ENCODE peak calls at places on chromosomes 3 and 15, in five cellular contexts. N, Y, E, H and S are unnamed samples.

GRCh38 chr15:53512029-53512428 is 247.4 kb downstream of the WDR72 start:
- DNase-seq in N (no peak), Y (no peak), E (no peak), H (no peak), S (no peak)

GRCh38 chr3:153260681-153261080 is 98.7 kb downstream of the RAP2B start:
- DNase-seq in N (no peak), Y (no peak), E (no peak), H (no peak), S (no peak)

GRCh38 chr3:189096092-189096491 is 75.7 kb upstream of the TPRG1 start:
- DNase-seq in N (no peak), Y (no peak), E (no peak), H (no peak), S (no peak)

GRCh38 chr3:138329127-138329983 is at the start of gene NME9:
- DNase-seq in N (peak), Y (peak), E (peak), H (peak), S (peak)

GRCh38 chr3:175316799-175317198 is 457.7 kb downstream of the NAALADL2 start:
- DNase-seq in N (no peak), Y (no peak), E (no peak), H (no peak), S (no peak)

GRCh38 chr3:130827486-130827885 is 66.4 kb upstream of the ATP2C1 start:
- DNase-seq in N (no peak), Y (no peak), E (no peak), H (no peak), S (no peak)

GRCh38 chr3:45034612-45035252 is 8.6 kb downstream of the CLEC3B start:
- DNase-seq in N (no peak), Y (peak), E (no peak), H (no peak), S (no peak)

GRCh38 chr3:118909751-118910150 is 124.9 kb downstream of the IGSF11 start:
- DNase-seq in N (no peak), Y (no peak), E (no peak), H (no peak), S (peak)

GRCh38 chr3:160403796-160404510 is 4.5 kb downstream of the SMC4 start:
- DNase-seq in N (no peak), Y (no peak), E (peak), H (peak), S (no peak)

GRCh38 chr15:90994059-90994416 is 297 bp downstream of the PRC1 start:
- DNase-seq in N (no peak), Y (peak), E (no peak), H (peak), S (no peak)

GRCh38 chr3:53258600-53259426 is 3.0 kb upstream of the TKT start:
- DNase-seq in N (no peak), Y (no peak), E (no peak), H (no peak), S (no peak)

GRCh38 chr3:28915711-28916481 is 365.0 kb upstream of the RBMS3 start:
- DNase-seq in N (no peak), Y (peak), E (peak), H (no peak), S (peak)

GRCh38 chr3:32177702-32178198 is 60.7 kb upstream of the CMTM8 start:
- DNase-seq in N (peak), Y (no peak), E (peak), H (peak), S (peak)

GRCh38 chr15:45205192-45205591 is 17.4 kb upstream of the SHF start:
- DNase-seq in N (peak), Y (no peak), E (peak), H (peak), S (peak)

GRCh38 chr3:72036899-72037298 is 252.0 kb upstream of the PROK2 start:
- DNase-seq in N (no peak), Y (no peak), E (peak), H (no peak), S (peak)

GRCh38 chr15:44536298-44536961 is 517 bp upstream of the EIF3J start:
- DNase-seq in N (peak), Y (peak), E (peak), H (peak), S (peak)

GRCh38 chr3:71752911-71753715 is 542 bp upstream of the GPR27 start:
- DNase-seq in N (no peak), Y (no peak), E (no peak), H (no peak), S (no peak)

GRCh38 chr15:37109952-37110630 is 9.7 kb upstream of the MEIS2 start:
- DNase-seq in N (no peak), Y (no peak), E (peak), H (no peak), S (no peak)